ENCODE peak calls at places on chromosomes 4 and X, in five cellular contexts. S is fibroblast of lung; G is effector memory CD4-positive, alpha-beta T cell; B is right atrium auricular region; A is adrenal gland. E is an unnamed sample.

GRCh38 chrX:110315541-110315940 is 2.3 kb downstream of the AMMECR1 start:
- DNase-seq in S (peak), G (no peak), B (no peak), A (no peak), E (no peak)

GRCh38 chr4:89468632-89469031 is 161.0 kb upstream of the GPRIN3 start:
- DNase-seq in S (no peak), G (no peak), B (no peak), A (no peak), E (no peak)

GRCh38 chr4:17702666-17703065 is 78.8 kb downstream of the FAM184B start:
- DNase-seq in S (no peak), G (no peak), B (no peak), A (no peak), E (no peak)

GRCh38 chr4:144808034-144808433 is 162.1 kb downstream of the HHIP start:
- DNase-seq in S (no peak), G (no peak), B (no peak), A (no peak), E (no peak)

GRCh38 chrX:111375747-111376146 is 36.2 kb downstream of the DCX start:
- DNase-seq in S (peak), G (no peak), B (no peak), A (no peak), E (no peak)

GRCh38 chrX:1443496-1444075 is 9.1 kb downstream of the ASMTL start:
- DNase-seq in S (no peak), G (no peak), B (no peak), A (peak), E (peak)

GRCh38 chr4:113673450-113673849 is 88.1 kb downstream of the CAMK2D start:
- DNase-seq in S (peak), G (no peak), B (no peak), A (no peak), E (no peak)

GRCh38 chr4:122536001-122536400 is 79.5 kb upstream of the IL2 start:
- DNase-seq in S (peak), G (no peak), B (no peak), A (no peak), E (no peak)

GRCh38 chrX:13048265-13048664 is 3.8 kb upstream of the FAM9C start:
- DNase-seq in S (no peak), G (no peak), B (no peak), A (no peak), E (no peak)

GRCh38 chr4:86452323-86452995 is 92.6 kb upstream of the MAPK10 start:
- DNase-seq in S (no peak), G (no peak), B (no peak), A (no peak), E (no peak)

GRCh38 chrX:16205840-16206239 is 38.6 kb downstream of the MAGEB17 start:
- DNase-seq in S (no peak), G (no peak), B (no peak), A (no peak), E (no peak)

GRCh38 chr4:87918314-87919058 is 57.0 kb upstream of the SPP1 start:
- DNase-seq in S (no peak), G (no peak), B (no peak), A (no peak), E (no peak)

GRCh38 chrX:70504772-70505450 is 60.3 kb downstream of the DLG3 start:
- DNase-seq in S (no peak), G (no peak), B (no peak), A (no peak), E (no peak)

GRCh38 chr4:81635747-81636146 is 164.0 kb upstream of the RASGEF1B start:
- DNase-seq in S (no peak), G (no peak), B (no peak), A (peak), E (no peak)

GRCh38 chrX:1072637-1073377 is 139.6 kb downstream of the CRLF2 start:
- DNase-seq in S (no peak), G (no peak), B (no peak), A (no peak), E (peak)

GRCh38 chrX:123339201-123339905 is 155.3 kb downstream of the GRIA3 start:
- DNase-seq in S (peak), G (no peak), B (no peak), A (no peak), E (no peak)

GRCh38 chr4:178602833-178603232 is 1160.6 kb upstream of the AGA start:
- DNase-seq in S (no peak), G (no peak), B (no peak), A (no peak), E (no peak)

GRCh38 chr4:184727430-184727829 is 6.5 kb downstream of the CENPU start:
- DNase-seq in S (no peak), G (no peak), B (no peak), A (no peak), E (no peak)

GRCh38 chr4:182748949-182749348 is 168.2 kb downstream of the DCTD start:
- DNase-seq in S (peak), G (no peak), B (no peak), A (no peak), E (no peak)

GRCh38 chrX:10554612-10555270 is 65.6 kb downstream of the MID1 start:
- DNase-seq in S (no peak), G (no peak), B (no peak), A (no peak), E (no peak)

GRCh38 chr4:7761720-7762119 is 177.9 kb downstream of the AFAP1 start:
- DNase-seq in S (peak), G (no peak), B (peak), A (peak), E (peak)

GRCh38 chr4:89273741-89274141 is 33.9 kb downstream of the GPRIN3 start:
- DNase-seq in S (no peak), G (no peak), B (no peak), A (no peak), E (no peak)

GRCh38 chrX:49175435-49175834 is 3.7 kb downstream of the PLP2 start:
- DNase-seq in S (no peak), G (no peak), B (no peak), A (no peak), E (no peak)
- H3K27ac ChIP-seq in S (no peak), G (no peak), B (no peak), A (no peak), E (no peak)

DNA sequence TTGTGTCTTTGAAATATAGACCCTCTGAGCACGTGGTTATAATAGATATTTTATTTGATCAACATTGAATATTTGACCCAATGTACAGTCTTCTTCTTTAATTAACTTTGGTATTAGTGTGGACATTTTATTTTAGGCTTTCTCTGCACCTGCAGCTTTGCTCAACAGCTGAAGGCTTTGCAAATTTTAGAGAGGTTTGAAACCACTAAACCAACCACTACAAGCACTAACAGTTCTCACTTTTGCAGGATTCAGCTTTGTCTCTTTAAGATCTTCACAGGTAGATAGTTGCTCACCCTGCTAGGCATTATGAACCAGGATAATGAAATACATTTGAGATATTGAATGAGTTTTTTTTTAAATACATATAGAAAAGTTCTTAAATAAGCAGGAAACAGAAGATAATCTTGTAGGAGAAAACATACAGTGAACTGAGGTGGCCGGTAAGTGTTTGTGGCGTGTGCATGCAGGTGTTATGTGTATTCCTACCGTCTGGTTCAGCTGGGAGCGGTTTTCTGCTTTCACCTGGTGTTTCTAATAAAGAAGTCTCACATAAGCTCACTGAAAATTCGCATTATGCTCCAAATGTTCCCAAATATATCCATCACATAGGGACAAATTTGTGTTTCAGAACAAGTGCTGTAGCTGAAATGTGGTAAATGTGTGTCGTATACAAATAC is 1508.3 kb upstream of the TENM3 start:
- DNase-seq in S (no peak), G (no peak), B (no peak), A (no peak), E (no peak)
- H3K27ac ChIP-seq in S (no peak), G (no peak), B (no peak), A (no peak), E (no peak)

GRCh38 chr4:142777045-142777743 is 68.9 kb downstream of the INPP4B start:
- DNase-seq in S (no peak), G (no peak), B (no peak), A (no peak), E (no peak)
- H3K27ac ChIP-seq in S (no peak), G (no peak), B (no peak), A (no peak), E (no peak)

GRCh38 chrX:47302396-47302795 is 68.0 kb upstream of the ZNF157 start:
- DNase-seq in S (no peak), G (no peak), B (no peak), A (no peak), E (no peak)
- H3K27ac ChIP-seq in S (no peak), G (no peak), B (no peak), A (no peak), E (no peak)

GRCh38 chr4:101183224-101183623 is 164.1 kb downstream of the PPP3CA start:
- DNase-seq in S (no peak), G (no peak), B (no peak), A (no peak), E (no peak)

GRCh38 chr4:101186558-101187184 is 160.7 kb downstream of the PPP3CA start:
- DNase-seq in S (no peak), G (no peak), B (no peak), A (no peak), E (no peak)

GRCh38 chr4:101187837-101188236 is 159.5 kb downstream of the PPP3CA start:
- DNase-seq in S (no peak), G (no peak), B (no peak), A (no peak), E (no peak)

GRCh38 chr4:101183658-101184373 is 163.5 kb downstream of the PPP3CA start:
- DNase-seq in S (peak), G (no peak), B (no peak), A (no peak), E (no peak)

GRCh38 chr4:101184668-101185067 is 162.7 kb downstream of the PPP3CA start:
- DNase-seq in S (no peak), G (no peak), B (no peak), A (no peak), E (no peak)
- H3K27ac ChIP-seq in S (no peak), G (no peak), B (no peak), A (no peak), E (no peak)

DNA sequence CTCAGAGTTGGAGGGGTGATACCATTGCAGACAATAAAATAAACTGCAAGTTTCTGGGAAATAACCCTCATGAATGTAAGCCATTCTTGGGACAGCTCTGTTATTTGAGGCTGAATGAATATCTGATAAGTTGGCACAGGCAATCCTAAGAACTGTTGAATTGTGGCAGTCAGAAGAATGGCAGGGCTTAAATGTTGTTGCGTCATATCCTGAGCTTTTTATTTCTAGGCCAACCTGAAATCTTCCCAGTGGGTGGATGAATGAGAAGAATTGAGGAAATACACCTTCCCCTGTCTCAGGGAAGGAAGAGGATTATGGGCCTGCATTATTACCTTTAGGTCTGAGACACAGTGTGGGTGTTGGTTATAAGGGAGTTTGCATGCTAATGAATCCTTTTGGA is 64.4 kb upstream of the C4orf54 start:
- DNase-seq in S (no peak), G (no peak), B (no peak), A (no peak), E (no peak)
- H3K27ac ChIP-seq in S (no peak), G (no peak), B (peak), A (no peak), E (no peak)

DNA sequence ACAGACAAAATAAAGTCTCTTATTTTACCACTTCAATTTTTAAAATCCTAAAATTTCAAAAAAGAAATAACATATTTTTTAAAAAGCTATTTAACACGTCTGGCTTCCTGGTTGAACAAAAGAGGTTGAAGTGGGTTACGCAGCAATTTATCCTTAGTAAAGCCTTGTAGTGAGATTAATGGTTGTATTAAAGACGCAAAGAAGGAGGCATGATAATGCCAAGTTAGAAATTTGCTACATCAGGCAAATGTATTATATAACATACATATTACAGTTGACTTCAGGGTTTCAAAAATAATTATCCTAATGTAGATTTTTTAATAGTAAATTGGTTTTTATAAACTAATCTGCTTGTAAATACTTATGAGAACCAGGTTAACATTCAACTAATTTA is 35.3 kb downstream of the ANKRD17 start:
- DNase-seq in S (no peak), G (no peak), B (no peak), A (no peak), E (no peak)
- H3K27ac ChIP-seq in S (peak), G (peak), B (peak), A (no peak), E (peak)